ENCODE peak calls at places on chromosomes 3 and 15, in four cellular contexts. One of them, this sample, is unnamed. For H3K4me1, the result is how much of the 10 kb centered on the place peaks cover.

GRCh38 chr15:80550219-80550909 is 144.7 kb upstream of the ABHD17C start:
- DNase-seq in A549: no peak
- DNase-seq in transverse colon: no peak
- DNase-seq in IMR-90: peak
- DNase-seq in this sample: no peak

GRCh38 chr3:94704467-94704866 is 641.6 kb downstream of the NSUN3 start:
- DNase-seq in A549: no peak
- DNase-seq in transverse colon: no peak
- DNase-seq in IMR-90: no peak
- DNase-seq in this sample: no peak

GRCh38 chr3:53114011-53114400 is 16.2 kb downstream of the RFT1 start:
- DNase-seq in transverse colon: peak
- DNase-seq in A549: peak
- DNase-seq in IMR-90: peak
- DNase-seq in this sample: peak

GRCh38 chr3:42012378-42012934 is 50.6 kb upstream of the ULK4 start:
- DNase-seq in IMR-90: no peak
- DNase-seq in A549: no peak
- DNase-seq in transverse colon: no peak
- DNase-seq in this sample: no peak

GRCh38 chr15:83129791-83130190 is 22.3 kb downstream of the TM6SF1 start:
- DNase-seq in transverse colon: no peak
- DNase-seq in IMR-90: no peak
- DNase-seq in A549: no peak
- DNase-seq in this sample: no peak

GRCh38 chr3:146504546-146505197 is 35.3 kb upstream of the PLSCR2 start:
- DNase-seq in IMR-90: no peak
- DNase-seq in transverse colon: no peak
- DNase-seq in A549: no peak
- DNase-seq in this sample: no peak

GRCh38 chr3:192887047-192887446 is 30.6 kb downstream of the MB21D2 start:
- DNase-seq in transverse colon: no peak
- DNase-seq in IMR-90: peak
- DNase-seq in A549: no peak
- DNase-seq in this sample: no peak

GRCh38 chr3:58899953-58900298 is 149.9 kb downstream of the CFAP20DC start:
- DNase-seq in A549: no peak
- DNase-seq in transverse colon: no peak
- DNase-seq in IMR-90: no peak
- DNase-seq in this sample: no peak

GRCh38 chr15:58632789-58633188 is 116.7 kb downstream of the ADAM10 start:
- DNase-seq in transverse colon: no peak
- DNase-seq in A549: no peak
- DNase-seq in IMR-90: peak
- DNase-seq in this sample: no peak

GRCh38 chr3:189703865-189704264 is 72.7 kb downstream of the TP63 start:
- DNase-seq in transverse colon: no peak
- DNase-seq in IMR-90: no peak
- DNase-seq in A549: no peak
- DNase-seq in this sample: no peak

GRCh38 chr15:78906310-78906608 is 33.6 kb downstream of the MORF4L1 start:
- DNase-seq in IMR-90: peak
- DNase-seq in A549: no peak
- DNase-seq in transverse colon: no peak
- DNase-seq in this sample: no peak

GRCh38 chr3:99878005-99878404 is 60.3 kb downstream of the CMSS1 start:
- DNase-seq in A549: no peak
- DNase-seq in transverse colon: no peak
- DNase-seq in IMR-90: peak
- DNase-seq in this sample: no peak

GRCh38 chr3:29937185-29937584 is 656.3 kb downstream of the RBMS3 start:
- DNase-seq in IMR-90: peak
- DNase-seq in A549: no peak
- DNase-seq in transverse colon: no peak
- DNase-seq in this sample: no peak

GRCh38 chr15:49152552-49153337 is 2.7 kb downstream of the COPS2 start:
- DNase-seq in IMR-90: no peak
- DNase-seq in A549: no peak
- DNase-seq in transverse colon: no peak
- DNase-seq in this sample: no peak

GRCh38 chr15:77852241-77853007 is 219.7 kb upstream of the LINGO1 start:
- DNase-seq in transverse colon: no peak
- DNase-seq in A549: no peak
- DNase-seq in IMR-90: no peak
- DNase-seq in this sample: no peak

GRCh38 chr3:14183015-14183577 is 4.5 kb downstream of the LSM3 start:
- DNase-seq in IMR-90: no peak
- DNase-seq in A549: no peak
- DNase-seq in transverse colon: no peak
- DNase-seq in this sample: no peak

GRCh38 chr3:113053169-113053568 is 62.4 kb downstream of the GTPBP8 start:
- DNase-seq in IMR-90: no peak
- DNase-seq in transverse colon: no peak
- DNase-seq in A549: no peak
- DNase-seq in this sample: no peak

GRCh38 chr3:66037330-66037985 is 1.3 kb downstream of the MAGI1 start:
- DNase-seq in transverse colon: peak
- DNase-seq in A549: peak
- DNase-seq in IMR-90: peak
- DNase-seq in this sample: no peak

GRCh38 chr3:170703121-170703588 is 117.3 kb upstream of the SLC7A14 start:
- DNase-seq in transverse colon: no peak
- DNase-seq in IMR-90: peak
- DNase-seq in A549: no peak
- DNase-seq in this sample: no peak

GRCh38 chr15:42688301-42688700 is 48.6 kb downstream of the CDAN1 start:
- DNase-seq in transverse colon: no peak
- DNase-seq in IMR-90: no peak
- DNase-seq in A549: no peak
- DNase-seq in this sample: no peak

GRCh38 chr3:14137004-14137403 is 12.2 kb downstream of the TMEM43 start:
- DNase-seq in transverse colon: peak
- DNase-seq in A549: no peak
- DNase-seq in IMR-90: no peak
- DNase-seq in this sample: no peak

DNA sequence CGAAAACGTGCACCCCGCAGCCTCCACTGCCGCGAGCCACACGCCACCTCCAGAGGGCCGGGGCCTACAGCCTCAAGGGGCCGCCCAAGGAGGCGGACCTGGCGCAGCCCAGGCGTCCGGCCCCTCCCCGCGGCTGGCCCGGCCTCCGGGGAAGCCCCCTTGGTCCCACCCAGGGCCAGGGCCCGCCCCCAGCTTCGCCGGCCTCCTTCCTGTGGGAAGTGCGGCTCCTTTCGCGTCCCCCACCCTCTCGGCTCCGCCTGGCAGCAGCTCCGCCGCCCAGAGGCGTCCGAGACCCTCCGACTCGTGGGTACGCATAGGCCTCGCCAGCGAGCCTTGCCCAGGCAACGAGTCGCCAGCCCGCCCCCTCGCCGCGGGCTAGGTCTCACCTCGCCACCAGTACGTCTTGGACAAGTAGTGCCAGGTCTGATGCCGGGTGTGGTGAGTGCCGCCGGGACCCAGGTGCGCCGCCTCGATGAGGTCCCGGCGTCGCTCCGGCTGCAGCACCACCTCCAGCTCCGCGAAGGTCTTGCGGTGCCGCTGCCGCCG is 640 bp downstream of the ZBTB11 start:
- DNase-seq in IMR-90: peak
- DNase-seq in transverse colon: peak
- DNase-seq in A549: peak
- DNase-seq in this sample: no peak
- TF ChIP-seq POLR2A in IMR-90: peak
- TF ChIP-seq POLR2A in transverse colon: peak
- TF ChIP-seq POLR2A in A549: peak
- TF ChIP-seq POLR2A in this sample: peak

DNA sequence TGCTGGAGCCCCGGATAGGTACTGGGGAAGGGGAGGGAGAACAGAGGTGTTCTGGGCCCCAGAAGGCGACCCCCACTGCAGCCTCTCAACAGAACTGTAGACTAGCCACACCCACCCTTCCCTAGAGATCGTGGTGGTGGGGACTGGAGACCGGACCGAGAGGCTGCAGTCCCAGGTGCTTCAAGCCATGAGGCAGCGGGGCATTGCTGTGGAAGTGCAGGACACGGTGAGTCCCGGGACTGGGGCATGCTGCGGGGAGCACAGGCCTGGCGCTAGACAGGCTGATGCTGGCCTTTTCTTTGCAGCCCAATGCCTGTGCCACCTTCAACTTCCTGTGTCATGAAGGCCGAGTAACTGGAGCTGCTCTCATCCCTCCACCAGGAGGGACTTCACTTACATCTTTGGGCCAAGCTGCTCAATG is 840 bp downstream of the NDUFAF3 start:
- DNase-seq in IMR-90: no peak
- DNase-seq in transverse colon: no peak
- DNase-seq in A549: no peak
- DNase-seq in this sample: no peak
- H3K4me1 ChIP-seq in IMR-90: under half
- H3K4me1 ChIP-seq in transverse colon: under half
- H3K4me1 ChIP-seq in A549: under half
- H3K4me1 ChIP-seq in this sample: under half

GRCh38 chr3:127665586-127665985 is 7.2 kb upstream of the ABTB1 start:
- DNase-seq in IMR-90: no peak
- DNase-seq in transverse colon: no peak
- DNase-seq in A549: no peak
- DNase-seq in this sample: no peak
- TF ChIP-seq POLR2A in IMR-90: no peak
- TF ChIP-seq POLR2A in transverse colon: no peak
- TF ChIP-seq POLR2A in A549: no peak
- TF ChIP-seq POLR2A in this sample: no peak

DNA sequence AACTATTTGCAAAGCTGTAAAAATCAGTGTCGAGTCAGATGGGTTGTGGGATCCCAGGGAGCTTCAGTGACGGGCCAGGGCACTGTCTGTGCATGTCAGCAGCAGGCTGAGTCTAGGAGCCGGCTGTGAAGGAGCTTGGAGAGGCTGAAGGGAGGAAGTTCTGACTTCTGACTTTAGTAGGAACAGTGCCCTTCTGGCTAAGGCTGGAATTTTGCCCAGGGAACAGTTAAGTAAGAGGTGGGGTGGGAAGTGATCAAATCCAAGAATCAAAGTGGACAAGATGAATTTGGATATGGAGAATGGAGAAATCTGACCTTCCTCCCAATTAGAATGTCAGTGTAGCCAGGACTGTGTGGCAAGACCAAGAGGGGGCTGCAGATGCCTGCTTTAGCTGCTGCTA is 77.9 kb downstream of the ABHD5 start:
- DNase-seq in transverse colon: peak
- DNase-seq in IMR-90: peak
- DNase-seq in A549: no peak
- DNase-seq in this sample: no peak
- H3K4me1 ChIP-seq in transverse colon: under half
- H3K4me1 ChIP-seq in IMR-90: under half
- H3K4me1 ChIP-seq in A549: under half
- H3K4me1 ChIP-seq in this sample: half or more

DNA sequence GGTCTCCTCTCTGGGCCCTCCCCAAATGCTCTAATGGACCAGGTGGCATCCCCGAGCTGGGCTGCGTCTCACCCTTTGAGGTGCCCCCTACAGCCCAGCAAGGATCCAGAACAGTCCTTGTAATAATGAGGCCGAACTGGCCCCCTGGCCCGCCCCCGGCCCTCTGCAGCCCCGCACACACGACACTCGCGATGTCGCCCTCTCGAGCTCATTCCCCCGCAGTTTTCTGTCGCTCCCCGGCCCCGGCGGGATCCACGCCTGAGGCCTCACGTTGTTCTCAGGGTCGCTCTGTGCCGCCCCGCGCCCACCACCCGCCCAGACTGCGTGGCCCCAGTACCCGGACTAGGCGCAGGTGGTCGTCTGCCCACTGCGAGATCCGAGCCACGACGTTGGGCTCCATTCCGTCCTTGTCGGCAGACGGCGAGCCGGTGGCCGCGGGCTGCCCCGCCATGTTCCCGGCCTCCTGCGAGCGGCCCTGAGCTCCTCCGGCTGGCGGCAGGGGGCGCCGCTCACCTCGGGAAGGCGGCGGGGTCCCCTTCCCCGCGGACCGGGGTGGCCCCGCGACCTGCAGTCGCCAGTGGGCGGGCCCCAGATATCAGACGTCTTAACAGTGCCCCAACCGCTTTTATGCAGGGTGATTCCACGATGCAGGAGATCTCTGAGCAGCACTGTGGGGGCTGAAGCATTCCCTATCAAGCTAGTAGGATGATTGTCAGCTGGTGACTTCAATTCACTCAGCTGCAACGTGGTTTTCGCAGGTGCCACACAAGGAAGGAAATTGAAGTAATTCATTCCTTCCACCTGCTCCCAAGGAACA is at the start of gene C3orf33:
- DNase-seq in transverse colon: peak
- DNase-seq in IMR-90: peak
- DNase-seq in A549: peak
- DNase-seq in this sample: no peak
- TF ChIP-seq POLR2A in transverse colon: no peak
- TF ChIP-seq POLR2A in IMR-90: peak
- TF ChIP-seq POLR2A in A549: peak
- TF ChIP-seq POLR2A in this sample: no peak

GRCh38 chr3:11558918-11559815 is 84.5 kb downstream of the VGLL4 start:
- DNase-seq in transverse colon: no peak
- DNase-seq in IMR-90: no peak
- DNase-seq in A549: no peak
- DNase-seq in this sample: no peak

GRCh38 chr3:11562277-11562881 is 81.3 kb downstream of the VGLL4 start:
- DNase-seq in IMR-90: no peak
- DNase-seq in A549: no peak
- DNase-seq in transverse colon: no peak
- DNase-seq in this sample: no peak

GRCh38 chr3:11559816-11560633 is 83.7 kb downstream of the VGLL4 start:
- DNase-seq in transverse colon: no peak
- DNase-seq in IMR-90: no peak
- DNase-seq in A549: no peak
- DNase-seq in this sample: no peak

GRCh38 chr3:11558461-11558903 is 85.2 kb downstream of the VGLL4 start:
- DNase-seq in A549: no peak
- DNase-seq in transverse colon: no peak
- DNase-seq in IMR-90: no peak
- DNase-seq in this sample: no peak

DNA sequence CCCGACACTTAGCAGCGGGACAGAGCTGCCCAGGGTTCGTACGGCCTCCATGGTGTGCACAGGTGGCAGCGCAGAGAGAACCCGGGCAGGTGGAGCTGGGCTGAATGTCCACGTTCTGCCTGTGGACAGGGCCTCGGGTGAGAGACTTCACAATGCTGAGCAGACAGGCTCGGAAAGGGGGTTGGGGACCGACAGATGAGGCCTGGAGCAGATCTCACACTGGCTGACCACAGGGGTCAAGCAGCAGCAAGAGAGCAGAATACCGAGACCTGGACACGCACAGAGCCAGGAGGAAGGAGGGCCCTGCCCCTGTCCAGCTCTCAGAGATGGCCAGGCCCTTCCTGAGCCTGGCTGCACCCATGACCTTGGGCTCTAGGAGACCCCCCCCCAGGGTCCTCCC is 83.0 kb downstream of the VGLL4 start:
- DNase-seq in A549: no peak
- DNase-seq in IMR-90: no peak
- DNase-seq in transverse colon: no peak
- DNase-seq in this sample: no peak
- H3K4me1 ChIP-seq in A549: under half
- H3K4me1 ChIP-seq in IMR-90: under half
- H3K4me1 ChIP-seq in transverse colon: under half
- H3K4me1 ChIP-seq in this sample: half or more

This sample was measured in esophagus squamous epithelium.